ENCODE peak calls at places on chromosomes 16 and 17, in nine cellular contexts. X is mesendoderm; D is fibroblast of lung; Q is activated CD8-positive, alpha-beta memory T cell treated with anti-CD3 and anti-CD28 coated beads for 48 hours; G is RKO; H is activated naive CD4-positive, alpha-beta T cell treated with anti-CD3 and anti-CD28 coated beads, Interleukin-2, amount 50 U/mL, for 16 hours; C is islet precursor cell; Y is activated T-helper 1 cell treated with anti-CD3 and anti-CD28 coated beads, Interleukin-12 subunit alpha, Interleukin-12 subunit beta, Interleukin-2, Interleukin-4 antibody, amounts not matched to agents 30 ng/mL and 10 ng/mL and 1 ng/mL, durations not matched to agents 14 hours and 24 hours and 36 hours; Z is GM23248. N is an unnamed sample.

GRCh38 chr17:79844869-79845600 is 5.8 kb upstream of the CBX4 start:
- DNase-seq in X (no peak), D (no peak), Q (no peak), G (peak; percentile 61), H (peak; percentile 60), C (peak; percentile 80), Y (peak; percentile 30), Z (peak; percentile 58), N (peak; percentile 38)

GRCh38 chr16:15650019-15650697 is at the start of gene NDE1:
- DNase-seq in X (peak; percentile 96), D (peak; percentile 85), Q (peak; percentile 76), G (peak; percentile 90), H (peak; percentile 84), C (peak; percentile 97), Y (peak; percentile 82), Z (peak; percentile 98), N (peak; percentile 89)

GRCh38 chr16:1286492-1287094 is 22.8 kb upstream of the UBE2I start:
- DNase-seq in X (no peak), D (no peak), Q (no peak), G (no peak), H (no peak), C (no peak), Y (no peak), Z (no peak), N (no peak)

GRCh38 chr17:29243792-29244191 is 2.9 kb upstream of the CRYBA1 start:
- DNase-seq in X (peak; percentile 48), D (peak; percentile 35), Q (no peak), G (peak; percentile 47), H (no peak), C (peak; percentile 80), Y (no peak), Z (peak; percentile 64), N (no peak)

GRCh38 chr16:83768976-83769375 is 38.8 kb upstream of the HSBP1 start:
- DNase-seq in X (peak; percentile 44), D (no peak), Q (no peak), G (no peak), H (no peak), C (no peak), Y (no peak), Z (no peak), N (no peak)

GRCh38 chr17:61477204-61477834 is 25.1 kb downstream of the TBX4 start:
- DNase-seq in X (no peak), D (no peak), Q (no peak), G (no peak), H (no peak), C (peak; percentile 63), Y (no peak), Z (no peak), N (no peak)

GRCh38 chr16:50102046-50102756 is 36.4 kb downstream of the HEATR3 start:
- DNase-seq in X (no peak), D (peak; percentile 83), Q (no peak), G (peak; percentile 43), H (no peak), C (no peak), Y (no peak), Z (peak; percentile 88), N (no peak)

GRCh38 chr16:84941916-84942315 is 69.4 kb downstream of the ZDHHC7 start:
- DNase-seq in X (peak; percentile 45), D (peak; percentile 84), Q (no peak), G (no peak), H (no peak), C (peak; percentile 89), Y (no peak), Z (peak; percentile 91), N (no peak)

GRCh38 chr17:79043191-79043930 is 19.4 kb downstream of the C1QTNF1 start:
- DNase-seq in X (no peak), D (no peak), Q (no peak), G (no peak), H (no peak), C (no peak), Y (no peak), Z (no peak), N (no peak)

GRCh38 chr16:1028056-1028455 is 44.5 kb upstream of the SSTR5 start:
- DNase-seq in X (no peak), D (no peak), Q (no peak), G (no peak), H (no peak), C (no peak), Y (no peak), Z (peak; percentile 53), N (no peak)

GRCh38 chr16:9578459-9578858 is 487.0 kb downstream of the HAPSTR1 start:
- DNase-seq in X (no peak), D (no peak), Q (no peak), G (peak; percentile 28), H (no peak), C (peak; percentile 60), Y (no peak), Z (no peak), N (no peak)

GRCh38 chr17:40346768-40347154 is 17.8 kb downstream of the GJD3 start:
- DNase-seq in X (no peak), D (no peak), Q (no peak), G (no peak), H (no peak), C (no peak), Y (no peak), Z (no peak), N (no peak)

GRCh38 chr17:39270923-39271322 is 45.2 kb upstream of the STAC2 start:
- DNase-seq in X (peak; percentile 32), D (peak; percentile 38), Q (no peak), G (peak; percentile 62), H (no peak), C (no peak), Y (no peak), Z (peak; percentile 89), N (no peak)

GRCh38 chr16:709651-710499 is 4.3 kb upstream of the FBXL16 start:
- DNase-seq in X (peak; percentile 89), D (peak; percentile 87), Q (no peak), G (peak; percentile 87), H (no peak), C (peak; percentile 80), Y (no peak), Z (peak; percentile 87), N (peak; percentile 86)

GRCh38 chr17:19523690-19524089 is 10.0 kb upstream of the SLC47A1 start:
- DNase-seq in X (no peak), D (no peak), Q (no peak), G (no peak), H (no peak), C (no peak), Y (no peak), Z (no peak), N (no peak)

GRCh38 chr16:85961988-85962915 is 63.3 kb downstream of the IRF8 start:
- DNase-seq in X (peak; percentile 20), D (no peak), Q (no peak), G (no peak), H (no peak), C (peak; percentile 64), Y (no peak), Z (no peak), N (no peak)

GRCh38 chr16:27870116-27870798 is 193.3 kb downstream of the GSG1L start:
- DNase-seq in X (no peak), D (no peak), Q (no peak), G (no peak), H (no peak), C (no peak), Y (no peak), Z (no peak), N (no peak)

GRCh38 chr17:50584749-50585148 is 24.2 kb downstream of the CACNA1G start:
- DNase-seq in X (no peak), D (no peak), Q (no peak), G (no peak), H (no peak), C (no peak), Y (no peak), Z (no peak), N (no peak)

GRCh38 chr17:38750312-38751121 is 2.0 kb upstream of the PSMB3 start:
- DNase-seq in X (peak; percentile 57), D (no peak), Q (no peak), G (peak; percentile 73), H (no peak), C (no peak), Y (no peak), Z (peak; percentile 43), N (no peak)

GRCh38 chr16:53071748-53072301 is 17.0 kb downstream of the CHD9 start:
- DNase-seq in X (no peak), D (peak; percentile 28), Q (no peak), G (no peak), H (no peak), C (no peak), Y (no peak), Z (no peak), N (peak; percentile 75)

GRCh38 chr16:30032083-30032819 is 1.2 kb upstream of the TLCD3B start:
- DNase-seq in X (peak; percentile 91), D (peak; percentile 42), Q (no peak), G (peak; percentile 65), H (peak; percentile 63), C (peak; percentile 86), Y (peak; percentile 61), Z (peak; percentile 65), N (peak; percentile 62)

N was measured in NCI-H2171.